ENCODE peak calls at places on chromosomes 5 and 9, in six cellular contexts. L is Right ventricle myocardium superior; G is astrocyte of the spinal cord; C is AG09309; H is HAP-1; B is activated CD4-positive, alpha-beta T cell treated with anti-CD3 and anti-CD28 coated beads, Interleukin-2, amount 10 ng/mL, durations not matched to agents 7 days and 5 days. F is an unnamed sample.

GRCh38 chr5:100644206-100644605 is 109.0 kb downstream of the FAM174A start:
- DNase-seq in L (no peak), G (no peak), C (no peak), H (no peak), B (no peak), F (no peak)

GRCh38 chr9:9893837-9894236 is 719.0 kb downstream of the PTPRD start:
- DNase-seq in L (no peak), G (peak; percentile 2), C (no peak), H (no peak), B (no peak), F (no peak)

GRCh38 chr5:140151068-140151718 is 23.8 kb upstream of the CYSTM1 start:
- DNase-seq in L (no peak), G (no peak), C (no peak), H (no peak), B (no peak), F (no peak)

GRCh38 chr5:30131-30530 is 61.8 kb upstream of the PLEKHG4B start:
- DNase-seq in L (no peak), G (no peak), C (no peak), H (no peak), B (no peak), F (no peak)

GRCh38 chr5:98205691-98206461 is 567.6 kb upstream of the RGMB start:
- DNase-seq in L (no peak), G (peak; percentile 26), C (no peak), H (no peak), B (no peak), F (no peak)

GRCh38 chr9:116057371-116057770 is 96.2 kb upstream of the PAPPA start:
- DNase-seq in L (no peak), G (no peak), C (no peak), H (no peak), B (no peak), F (no peak)

GRCh38 chr9:114516913-114517312 is 11.6 kb upstream of the WHRN start:
- DNase-seq in L (no peak), G (peak; percentile 80), C (peak; percentile 29), H (no peak), B (no peak), F (no peak)

GRCh38 chr5:5164158-5164557 is 24.0 kb downstream of the ADAMTS16 start:
- DNase-seq in L (no peak), G (peak; percentile 47), C (no peak), H (no peak), B (no peak), F (no peak)

GRCh38 chr5:95114902-95115301 is 170.0 kb downstream of the MCTP1 start:
- DNase-seq in L (no peak), G (no peak), C (no peak), H (no peak), B (no peak), F (no peak)